ENCODE peak calls at places on chromosomes 5 and 9, in seven cellular contexts. One of them, this sample, is unnamed.

GRCh38 chr5:8864053-8864452 is 681.8 kb downstream of the SEMA5A start:
- DNase-seq in GM12891: no peak
- DNase-seq in HepG2: no peak
- DNase-seq in K562: no peak
- DNase-seq in H1: peak; percentile 43
- DNase-seq in SK-N-SH: no peak
- DNase-seq in GM12878: no peak
- DNase-seq in this sample: no peak

GRCh38 chr5:163509288-163510040 is 4.0 kb downstream of the MAT2B start:
- DNase-seq in GM12891: no peak
- DNase-seq in HepG2: peak; percentile 75
- DNase-seq in K562: no peak
- DNase-seq in H1: no peak
- DNase-seq in SK-N-SH: no peak
- DNase-seq in GM12878: no peak
- DNase-seq in this sample: no peak

GRCh38 chr9:110047955-110048472 is 159.9 kb downstream of the C9orf152 start:
- DNase-seq in GM12891: peak; percentile 24
- DNase-seq in HepG2: no peak
- DNase-seq in K562: no peak
- DNase-seq in H1: no peak
- DNase-seq in SK-N-SH: peak; percentile 58
- DNase-seq in GM12878: no peak
- DNase-seq in this sample: peak; percentile 25

GRCh38 chr5:169637856-169638190 is 748 bp downstream of the DOCK2 start:
- DNase-seq in GM12891: peak; percentile 56
- DNase-seq in HepG2: no peak
- DNase-seq in K562: no peak
- DNase-seq in H1: no peak
- DNase-seq in SK-N-SH: no peak
- DNase-seq in GM12878: no peak
- DNase-seq in this sample: no peak

GRCh38 chr5:159805021-159805420 is 111.3 kb upstream of the ADRA1B start:
- DNase-seq in GM12891: no peak
- DNase-seq in HepG2: no peak
- DNase-seq in K562: no peak
- DNase-seq in H1: no peak
- DNase-seq in SK-N-SH: no peak
- DNase-seq in GM12878: no peak
- DNase-seq in this sample: no peak

GRCh38 chr5:84382363-84383295 is 2.1 kb downstream of the EDIL3 start:
- DNase-seq in GM12891: no peak
- DNase-seq in HepG2: no peak
- DNase-seq in K562: no peak
- DNase-seq in H1: no peak
- DNase-seq in SK-N-SH: peak; percentile 61
- DNase-seq in GM12878: no peak
- DNase-seq in this sample: no peak

GRCh38 chr9:109907400-109907799 is 127.4 kb downstream of the PALM2AKAP2 start:
- DNase-seq in GM12891: no peak
- DNase-seq in HepG2: no peak
- DNase-seq in K562: no peak
- DNase-seq in H1: no peak
- DNase-seq in SK-N-SH: no peak
- DNase-seq in GM12878: no peak
- DNase-seq in this sample: peak; percentile 30

GRCh38 chr5:130546216-130546615 is 618.8 kb downstream of the HINT1 start:
- DNase-seq in GM12891: no peak
- DNase-seq in HepG2: no peak
- DNase-seq in K562: no peak
- DNase-seq in H1: no peak
- DNase-seq in SK-N-SH: no peak
- DNase-seq in GM12878: no peak
- DNase-seq in this sample: no peak

GRCh38 chr5:127680579-127680978 is 22.6 kb upstream of the CCDC192 start:
- DNase-seq in GM12891: no peak
- DNase-seq in HepG2: no peak
- DNase-seq in K562: no peak
- DNase-seq in H1: no peak
- DNase-seq in SK-N-SH: no peak
- DNase-seq in GM12878: no peak
- DNase-seq in this sample: no peak

GRCh38 chr5:133230823-133231578 is 179.2 kb downstream of the HSPA4 start:
- DNase-seq in GM12891: no peak
- DNase-seq in HepG2: no peak
- DNase-seq in K562: no peak
- DNase-seq in H1: no peak
- DNase-seq in SK-N-SH: no peak
- DNase-seq in GM12878: no peak
- DNase-seq in this sample: no peak

GRCh38 chr9:74783408-74783807 is 104.3 kb downstream of the TRPM6 start:
- DNase-seq in GM12891: no peak
- DNase-seq in HepG2: no peak
- DNase-seq in K562: no peak
- DNase-seq in H1: no peak
- DNase-seq in SK-N-SH: no peak
- DNase-seq in GM12878: no peak
- DNase-seq in this sample: no peak

GRCh38 chr5:40984884-40985283 is 75.6 kb downstream of the C7 start:
- DNase-seq in GM12891: no peak
- DNase-seq in HepG2: no peak
- DNase-seq in K562: no peak
- DNase-seq in H1: no peak
- DNase-seq in SK-N-SH: no peak
- DNase-seq in GM12878: no peak
- DNase-seq in this sample: no peak

GRCh38 chr9:121345070-121345469 is 25.0 kb downstream of the STOM start:
- DNase-seq in GM12891: no peak
- DNase-seq in HepG2: no peak
- DNase-seq in K562: no peak
- DNase-seq in H1: no peak
- DNase-seq in SK-N-SH: no peak
- DNase-seq in GM12878: no peak
- DNase-seq in this sample: no peak

GRCh38 chr9:112783551-112783954 is 33.0 kb downstream of the SNX30 start:
- DNase-seq in GM12891: no peak
- DNase-seq in HepG2: no peak
- DNase-seq in K562: no peak
- DNase-seq in H1: no peak
- DNase-seq in SK-N-SH: no peak
- DNase-seq in GM12878: no peak
- DNase-seq in this sample: no peak

GRCh38 chr9:5455181-5455580 is 4.8 kb downstream of the CD274 start:
- DNase-seq in GM12891: no peak
- DNase-seq in HepG2: no peak
- DNase-seq in K562: no peak
- DNase-seq in H1: no peak
- DNase-seq in SK-N-SH: no peak
- DNase-seq in GM12878: no peak
- DNase-seq in this sample: no peak

GRCh38 chr5:3145641-3146040 is 394.2 kb upstream of the IRX2 start:
- DNase-seq in GM12891: no peak
- DNase-seq in HepG2: no peak
- DNase-seq in K562: no peak
- DNase-seq in H1: no peak
- DNase-seq in SK-N-SH: no peak
- DNase-seq in GM12878: no peak
- DNase-seq in this sample: no peak

GRCh38 chr9:95970356-95970755 is 94.9 kb downstream of the ERCC6L2 start:
- DNase-seq in GM12891: no peak
- DNase-seq in HepG2: no peak
- DNase-seq in K562: no peak
- DNase-seq in H1: no peak
- DNase-seq in SK-N-SH: no peak
- DNase-seq in GM12878: no peak
- DNase-seq in this sample: no peak

GRCh38 chr5:96734871-96735325 is 72.7 kb downstream of the CAST start:
- DNase-seq in GM12891: no peak
- DNase-seq in HepG2: no peak
- DNase-seq in K562: no peak
- DNase-seq in H1: no peak
- DNase-seq in SK-N-SH: no peak
- DNase-seq in GM12878: no peak
- DNase-seq in this sample: no peak

GRCh38 chr5:7886849-7887460 is 18.0 kb downstream of the MTRR start:
- DNase-seq in GM12891: no peak
- DNase-seq in HepG2: peak; percentile 20
- DNase-seq in K562: no peak
- DNase-seq in H1: no peak
- DNase-seq in SK-N-SH: peak; percentile 27
- DNase-seq in GM12878: no peak
- DNase-seq in this sample: no peak

DNA sequence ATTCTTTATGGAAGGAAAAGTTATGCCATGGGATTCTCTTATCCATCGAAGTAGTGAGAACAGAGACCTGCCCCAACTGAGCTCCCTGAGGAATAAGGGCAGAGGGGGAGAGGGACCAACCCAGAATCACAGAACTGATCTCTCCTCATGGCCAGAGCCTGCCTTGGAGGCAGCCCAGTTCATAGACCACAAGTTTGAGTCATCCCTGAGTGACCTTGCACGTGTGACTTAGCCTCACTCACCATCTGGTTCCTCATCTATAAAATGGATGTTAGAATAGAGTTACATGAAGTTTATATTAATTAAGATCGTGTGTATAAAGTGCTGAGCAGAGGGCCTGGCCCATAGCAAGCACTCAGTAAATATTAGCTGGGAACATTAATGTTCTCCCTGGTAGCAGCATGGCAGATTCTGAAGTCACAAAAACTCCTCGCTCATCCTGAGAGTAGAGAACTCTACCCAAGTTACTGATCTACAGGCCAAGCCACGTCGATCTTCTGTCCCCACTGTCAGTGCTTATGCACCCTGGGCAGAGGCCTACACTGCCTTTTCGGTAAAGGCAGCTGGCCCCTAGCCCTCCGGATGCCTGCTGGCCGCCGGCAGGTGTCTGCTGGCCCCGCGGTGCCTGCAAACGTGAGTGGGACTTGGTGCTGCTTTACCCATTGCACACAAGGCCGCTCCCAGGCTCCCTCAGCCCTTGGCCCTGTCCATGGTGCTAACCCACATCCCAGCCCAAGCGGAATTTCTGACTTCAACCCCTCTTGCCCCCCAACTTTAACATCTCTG is 61.0 kb upstream of the ARAP3 start:
- DNase-seq in GM12891: no peak
- DNase-seq in HepG2: no peak
- DNase-seq in K562: peak; percentile 52
- DNase-seq in H1: no peak
- DNase-seq in SK-N-SH: no peak
- DNase-seq in GM12878: no peak
- DNase-seq in this sample: no peak
- TF ChIP-seq TAF1 in GM12891: no peak
- TF ChIP-seq TAF1 in HepG2: no peak
- TF ChIP-seq TAF1 in K562: no peak
- TF ChIP-seq TAF1 in H1: no peak
- TF ChIP-seq TAF1 in SK-N-SH: no peak
- TF ChIP-seq TAF1 in GM12878: no peak
- TF ChIP-seq TAF1 in this sample: no peak

GRCh38 chr9:94799578-94800264 is 73.2 kb downstream of the AOPEP start:
- DNase-seq in GM12891: no peak
- DNase-seq in HepG2: no peak
- DNase-seq in K562: no peak
- DNase-seq in H1: no peak
- DNase-seq in SK-N-SH: no peak
- DNase-seq in GM12878: no peak
- DNase-seq in this sample: no peak
- TF ChIP-seq TAF1 in GM12891: no peak
- TF ChIP-seq TAF1 in HepG2: no peak
- TF ChIP-seq TAF1 in K562: no peak
- TF ChIP-seq TAF1 in H1: no peak
- TF ChIP-seq TAF1 in SK-N-SH: no peak
- TF ChIP-seq TAF1 in GM12878: no peak
- TF ChIP-seq TAF1 in this sample: no peak

GRCh38 chr5:43840424-43841232 is 237.6 kb downstream of the NNT start:
- DNase-seq in GM12891: no peak
- DNase-seq in HepG2: no peak
- DNase-seq in K562: no peak
- DNase-seq in H1: no peak
- DNase-seq in SK-N-SH: no peak
- DNase-seq in GM12878: no peak
- DNase-seq in this sample: no peak

GRCh38 chr5:43833966-43834365 is 231.0 kb downstream of the NNT start:
- DNase-seq in GM12891: no peak
- DNase-seq in HepG2: no peak
- DNase-seq in K562: no peak
- DNase-seq in H1: no peak
- DNase-seq in SK-N-SH: no peak
- DNase-seq in GM12878: no peak
- DNase-seq in this sample: no peak

DNA sequence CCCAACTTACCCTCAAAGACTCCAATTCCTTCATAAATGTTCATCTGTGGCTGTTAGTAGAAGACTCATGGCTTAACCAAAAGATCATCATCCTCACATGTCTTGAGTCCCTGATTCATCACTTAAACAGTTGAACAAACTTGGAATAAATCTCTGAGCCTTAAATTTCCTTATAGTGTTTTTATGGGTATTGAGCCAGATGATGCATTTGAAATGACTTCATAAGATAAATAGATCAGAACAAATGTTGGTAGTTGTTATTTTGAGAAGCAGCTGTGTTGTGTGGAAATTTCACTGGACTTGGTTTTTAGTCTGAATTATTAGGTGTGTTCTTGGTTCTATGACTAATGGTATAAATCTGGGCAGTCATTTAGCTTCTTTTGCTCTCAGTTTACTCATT is 236.2 kb downstream of the NNT start:
- DNase-seq in GM12891: no peak
- DNase-seq in HepG2: no peak
- DNase-seq in K562: no peak
- DNase-seq in H1: no peak
- DNase-seq in SK-N-SH: no peak
- DNase-seq in GM12878: no peak
- DNase-seq in this sample: no peak
- TF ChIP-seq TAF1 in GM12891: no peak
- TF ChIP-seq TAF1 in HepG2: no peak
- TF ChIP-seq TAF1 in K562: no peak
- TF ChIP-seq TAF1 in H1: no peak
- TF ChIP-seq TAF1 in SK-N-SH: no peak
- TF ChIP-seq TAF1 in GM12878: no peak
- TF ChIP-seq TAF1 in this sample: no peak

GRCh38 chr9:131700765-131701433 is 39.0 kb downstream of the RAPGEF1 start:
- DNase-seq in GM12891: no peak
- DNase-seq in HepG2: no peak
- DNase-seq in K562: no peak
- DNase-seq in H1: no peak
- DNase-seq in SK-N-SH: no peak
- DNase-seq in GM12878: no peak
- DNase-seq in this sample: no peak

GRCh38 chr9:131701789-131702337 is 38.0 kb downstream of the RAPGEF1 start:
- DNase-seq in GM12891: no peak
- DNase-seq in HepG2: no peak
- DNase-seq in K562: no peak
- DNase-seq in H1: peak; percentile 70
- DNase-seq in SK-N-SH: no peak
- DNase-seq in GM12878: no peak
- DNase-seq in this sample: no peak

GRCh38 chr9:131701434-131701781 is 38.5 kb downstream of the RAPGEF1 start:
- DNase-seq in GM12891: no peak
- DNase-seq in HepG2: no peak
- DNase-seq in K562: no peak
- DNase-seq in H1: no peak
- DNase-seq in SK-N-SH: no peak
- DNase-seq in GM12878: no peak
- DNase-seq in this sample: no peak

GRCh38 chr9:131704195-131704983 is 35.5 kb downstream of the RAPGEF1 start:
- DNase-seq in GM12891: no peak
- DNase-seq in HepG2: no peak
- DNase-seq in K562: no peak
- DNase-seq in H1: no peak
- DNase-seq in SK-N-SH: no peak
- DNase-seq in GM12878: no peak
- DNase-seq in this sample: no peak

GRCh38 chr9:131702911-131703310 is 37.0 kb downstream of the RAPGEF1 start:
- DNase-seq in GM12891: no peak
- DNase-seq in HepG2: no peak
- DNase-seq in K562: no peak
- DNase-seq in H1: no peak
- DNase-seq in SK-N-SH: no peak
- DNase-seq in GM12878: no peak
- DNase-seq in this sample: no peak
- TF ChIP-seq TAF1 in GM12891: no peak
- TF ChIP-seq TAF1 in HepG2: no peak
- TF ChIP-seq TAF1 in K562: no peak
- TF ChIP-seq TAF1 in H1: no peak
- TF ChIP-seq TAF1 in SK-N-SH: no peak
- TF ChIP-seq TAF1 in GM12878: no peak
- TF ChIP-seq TAF1 in this sample: no peak